ENCODE peak calls at places on chromosomes 5 and 9, in five cellular contexts. R is mesenchymal stem cell, G is prostate gland, B is aorta, C is right cardiac atrium. N is an unnamed sample.

GRCh38 chr5:93874080-93874479 is 132.7 kb upstream of the POU5F2 start:
- DNase-seq in B (no peak), C (no peak), R (no peak), G (no peak), N (no peak)

GRCh38 chr5:35145671-35146317 is 84.5 kb downstream of the PRLR start:
- DNase-seq in C (no peak), R (no peak), G (no peak), B (no peak), N (no peak)

GRCh38 chr5:160843240-160843639 is 8.8 kb downstream of the ATP10B start:
- DNase-seq in C (no peak), G (no peak), B (no peak), R (no peak), N (no peak)

GRCh38 chr5:61087921-61088320 is 74.3 kb downstream of the SMIM15 start:
- DNase-seq in R (no peak), C (no peak), G (no peak), B (no peak), N (no peak)

GRCh38 chr9:78548666-78549065 is 251.7 kb downstream of the PSAT1 start:
- DNase-seq in G (no peak), R (no peak), B (no peak), C (no peak), N (no peak)

GRCh38 chr5:401216-402034 is 41.6 kb upstream of the EXOC3 start:
- DNase-seq in G (peak; percentile 3), R (no peak), B (no peak), C (no peak), N (no peak)

GRCh38 chr5:124867064-124867707 is 120.7 kb upstream of the ZNF608 start:
- DNase-seq in G (no peak), C (no peak), R (peak; percentile 77), B (no peak), N (peak; percentile 94)

GRCh38 chr9:72583370-72583769 is 62.0 kb downstream of the TMC1 start:
- DNase-seq in R (no peak), G (no peak), C (no peak), B (no peak), N (no peak)

GRCh38 chr9:17669206-17669605 is 90.3 kb downstream of the SH3GL2 start:
- DNase-seq in C (no peak), B (no peak), G (no peak), R (no peak), N (no peak)

GRCh38 chr9:136011703-136012496 is 50.7 kb upstream of the UBAC1 start:
- DNase-seq in G (no peak), R (peak; percentile 86), C (peak; percentile 94), B (peak; percentile 88), N (peak; percentile 89)

GRCh38 chr9:81649475-81649874 is 39.9 kb downstream of the TLE1 start:
- DNase-seq in G (no peak), R (no peak), C (no peak), B (no peak), N (no peak)

GRCh38 chr9:70677336-70677735 is 262.9 kb upstream of the KLF9 start:
- DNase-seq in B (no peak), C (no peak), G (no peak), R (no peak), N (no peak)

GRCh38 chr5:81165493-81166119 is 67.5 kb upstream of the CKMT2 start:
- DNase-seq in G (peak; percentile 40), R (peak; percentile 65), B (no peak), C (peak; percentile 44), N (peak; percentile 65)

GRCh38 chr5:144487761-144488160 is 317.1 kb downstream of the KCTD16 start:
- DNase-seq in C (no peak), G (no peak), R (no peak), B (no peak), N (peak; percentile 49)

GRCh38 chr5:14270212-14270702 is 127.1 kb downstream of the TRIO start:
- DNase-seq in G (no peak), R (peak; percentile 86), B (peak; percentile 70), C (peak; percentile 41), N (peak; percentile 82)

GRCh38 chr9:89939893-89940292 is 335.1 kb downstream of the GADD45G start:
- DNase-seq in R (no peak), B (no peak), G (no peak), C (no peak), N (no peak)

DNA sequence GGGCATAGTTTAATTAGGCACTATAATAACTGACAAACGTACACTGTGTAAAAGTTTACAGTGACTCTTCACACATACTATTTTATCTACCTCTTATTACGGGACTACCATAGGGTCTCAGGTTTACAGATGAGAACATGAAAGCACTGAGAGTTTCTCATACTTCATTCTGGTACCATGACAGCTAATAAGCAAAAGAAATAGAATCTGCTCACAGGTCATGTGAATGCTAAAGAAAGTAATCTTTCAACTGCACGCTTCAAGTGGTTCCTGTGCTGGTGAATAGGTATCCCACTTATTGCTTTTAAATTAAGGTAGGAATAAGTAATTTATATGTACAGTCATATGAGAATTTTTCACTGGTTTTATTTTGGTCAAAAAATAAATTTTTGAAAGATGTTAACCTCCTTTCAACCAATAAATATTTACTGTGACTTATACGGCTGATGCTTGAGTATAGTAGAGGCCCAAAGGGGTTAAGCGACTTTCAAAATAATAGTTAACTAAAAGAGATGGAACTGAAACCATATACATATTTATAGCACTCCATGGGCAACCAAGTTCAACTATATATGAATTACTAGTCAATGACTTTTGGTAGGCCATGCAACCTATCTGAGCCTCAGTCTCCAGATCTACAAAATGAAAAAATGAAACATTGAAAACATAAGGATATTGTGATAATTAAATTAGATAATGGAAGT is 8.1 kb downstream of the CDKN2A start:
- DNase-seq in R (no peak), B (no peak), G (no peak), C (no peak), N (no peak)
- H3K27me3 ChIP-seq in R (no peaks in the 10 kb centered on the region), B (no peaks in the 10 kb centered on the region), G (peaks cover 15% of the 10 kb centered on the region), C (peaks cover 4% of the 10 kb centered on the region), N (no peaks in the 10 kb centered on the region)

GRCh38 chr5:154481584-154482381 is 3.8 kb upstream of the HAND1 start:
- DNase-seq in C (no peak), G (no peak), B (no peak), R (no peak), N (no peak)
- H3K27me3 ChIP-seq in C (no peaks in the 10 kb centered on the region), G (peaks cover 69% of the 10 kb centered on the region), B (no peaks in the 10 kb centered on the region), R (peaks cover 100% of the 10 kb centered on the region), N (peaks cover 97% of the 10 kb centered on the region)

GRCh38 chr9:131030239-131030977 is 21.4 kb downstream of the LAMC3 start:
- DNase-seq in B (no peak), R (no peak), G (no peak), C (no peak), N (no peak)

GRCh38 chr9:131027872-131028179 is 18.9 kb downstream of the LAMC3 start:
- DNase-seq in R (no peak), G (no peak), C (no peak), B (no peak), N (no peak)

GRCh38 chr9:131028221-131028884 is 19.4 kb downstream of the LAMC3 start:
- DNase-seq in G (no peak), B (no peak), C (no peak), R (no peak), N (no peak)

GRCh38 chr9:131029574-131029952 is 20.6 kb downstream of the LAMC3 start:
- DNase-seq in B (no peak), C (no peak), R (no peak), G (no peak), N (no peak)

DNA sequence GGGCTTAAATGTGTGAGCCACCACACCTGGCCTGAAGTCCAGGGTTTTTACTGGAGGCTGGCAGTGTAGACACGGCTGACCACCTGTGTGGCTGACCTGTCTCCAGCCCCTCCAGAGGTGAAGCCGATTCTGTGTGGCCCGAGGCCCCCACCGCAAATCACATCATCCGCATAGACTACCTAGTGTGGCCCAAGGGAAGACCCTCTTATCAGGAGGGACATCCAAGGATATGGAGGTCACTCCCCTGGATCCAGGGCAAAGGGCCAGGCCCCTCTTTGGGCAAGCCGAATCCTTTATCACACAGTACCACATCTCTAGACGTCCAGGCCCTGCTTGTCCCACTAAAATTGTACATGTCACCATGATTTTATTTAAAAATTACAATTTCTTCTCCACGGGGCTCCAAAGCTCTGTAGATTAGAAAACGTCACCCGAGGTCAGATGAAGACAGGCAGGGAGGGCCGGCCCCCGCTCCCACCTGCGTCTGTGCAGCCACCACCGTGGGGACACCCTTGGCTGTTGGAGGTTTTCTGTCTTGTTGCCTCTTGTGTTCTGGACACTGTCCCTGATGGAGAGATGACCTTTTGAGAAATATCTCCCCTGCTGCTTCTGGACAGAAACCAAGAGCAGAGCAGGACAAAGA is 20.1 kb downstream of the LAMC3 start:
- DNase-seq in B (no peak), G (no peak), C (no peak), R (no peak), N (no peak)
- H3K27me3 ChIP-seq in B (no peaks in the 10 kb centered on the region), G (no peaks in the 10 kb centered on the region), C (no peaks in the 10 kb centered on the region), R (peaks cover 54% of the 10 kb centered on the region), N (peaks cover 5% of the 10 kb centered on the region)

DNA sequence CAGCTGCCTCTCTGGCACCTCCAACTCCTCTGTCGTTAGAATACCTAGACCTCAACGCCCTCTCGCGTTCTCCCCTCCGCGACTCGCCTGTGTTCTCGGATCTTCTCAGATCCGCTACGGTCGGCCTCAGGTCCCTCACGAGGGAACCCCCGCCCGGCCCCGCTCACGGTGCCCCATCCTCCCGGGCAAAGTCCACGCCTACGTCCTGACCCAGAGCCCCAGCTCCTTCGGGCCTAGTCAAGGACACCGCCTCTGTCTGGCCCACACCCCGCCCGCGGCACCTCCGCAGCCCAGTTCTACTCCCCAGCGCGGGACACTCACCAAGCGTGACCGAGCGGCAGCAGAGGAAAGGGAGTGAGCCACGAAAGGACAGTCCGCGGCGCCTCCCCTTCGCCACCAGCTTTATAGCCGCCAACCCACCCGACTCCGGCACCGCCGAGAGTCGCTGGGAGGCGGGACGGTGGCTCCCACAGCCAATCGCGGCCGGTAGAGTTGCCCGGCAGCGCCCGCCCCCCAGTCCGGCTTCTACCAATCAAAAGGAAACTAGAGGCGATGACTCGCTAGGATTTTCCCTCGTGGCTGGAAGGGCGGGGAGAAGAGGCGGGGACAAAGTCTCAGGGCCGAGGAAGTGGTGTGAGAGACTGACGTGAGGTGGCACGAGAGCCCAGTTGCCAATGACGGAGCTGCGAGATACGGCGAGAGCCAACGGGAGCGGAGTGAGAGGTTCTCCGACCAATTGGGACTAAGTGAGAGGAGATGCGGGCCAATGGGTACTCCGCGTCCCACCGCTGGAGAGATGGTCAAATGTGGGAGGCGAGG is at the start of gene HMGCS1:
- DNase-seq in R (peak; percentile 100), B (peak; percentile 99), C (peak; percentile 99), G (peak; percentile 98), N (peak; percentile 100)
- H3K27me3 ChIP-seq in R (no peaks in the 10 kb centered on the region), B (no peaks in the 10 kb centered on the region), C (no peaks in the 10 kb centered on the region), G (no peaks in the 10 kb centered on the region), N (no peaks in the 10 kb centered on the region)